ENCODE peak calls at places on chromosomes 11 and 22, in seven cellular contexts. One of them, this sample, is unnamed.
A peak's percentile ranks its signal among the peaks of the same experiment; 100 is the strongest.

GRCh38 chr11:130636672-130637463 is 188.4 kb downstream of the ADAMTS15 start:
- DNase-seq in lung microvascular endothelial cell: peak; percentile 59
- DNase-seq in kidney epithelial cell: peak; percentile 94
- DNase-seq in stimulated activated CD8-positive, alpha-beta memory T cell treated with anti-CD3 and anti-CD28 coated beads, Interleukin-7, amount 100 ng/mL, for 1 hour: no peak
- DNase-seq in NCI-H187 treated with DMSO at 0.1 percent for 48 hours: no peak
- DNase-seq in HFFc6: peak; percentile 85
- DNase-seq in posterior cingulate gyrus: no peak
- DNase-seq in this sample: no peak

GRCh38 chr22:48081281-48081680 is 1318.8 kb downstream of the TBC1D22A start:
- DNase-seq in lung microvascular endothelial cell: no peak
- DNase-seq in kidney epithelial cell: no peak
- DNase-seq in stimulated activated CD8-positive, alpha-beta memory T cell treated with anti-CD3 and anti-CD28 coated beads, Interleukin-7, amount 100 ng/mL, for 1 hour: no peak
- DNase-seq in NCI-H187 treated with DMSO at 0.1 percent for 48 hours: no peak
- DNase-seq in HFFc6: no peak
- DNase-seq in posterior cingulate gyrus: no peak
- DNase-seq in this sample: no peak

GRCh38 chr11:133582731-133583130 is 50.4 kb upstream of the OPCML start:
- DNase-seq in lung microvascular endothelial cell: no peak
- DNase-seq in kidney epithelial cell: no peak
- DNase-seq in stimulated activated CD8-positive, alpha-beta memory T cell treated with anti-CD3 and anti-CD28 coated beads, Interleukin-7, amount 100 ng/mL, for 1 hour: no peak
- DNase-seq in NCI-H187 treated with DMSO at 0.1 percent for 48 hours: no peak
- DNase-seq in HFFc6: no peak
- DNase-seq in posterior cingulate gyrus: no peak
- DNase-seq in this sample: no peak

GRCh38 chr11:2482745-2483144 is 37.9 kb downstream of the KCNQ1 start:
- DNase-seq in lung microvascular endothelial cell: no peak
- DNase-seq in kidney epithelial cell: no peak
- DNase-seq in stimulated activated CD8-positive, alpha-beta memory T cell treated with anti-CD3 and anti-CD28 coated beads, Interleukin-7, amount 100 ng/mL, for 1 hour: no peak
- DNase-seq in NCI-H187 treated with DMSO at 0.1 percent for 48 hours: no peak
- DNase-seq in HFFc6: no peak
- DNase-seq in posterior cingulate gyrus: no peak
- DNase-seq in this sample: no peak

GRCh38 chr11:34313099-34313517 is 44.7 kb downstream of the ABTB2 start:
- DNase-seq in lung microvascular endothelial cell: no peak
- DNase-seq in kidney epithelial cell: no peak
- DNase-seq in stimulated activated CD8-positive, alpha-beta memory T cell treated with anti-CD3 and anti-CD28 coated beads, Interleukin-7, amount 100 ng/mL, for 1 hour: no peak
- DNase-seq in NCI-H187 treated with DMSO at 0.1 percent for 48 hours: no peak
- DNase-seq in HFFc6: no peak
- DNase-seq in posterior cingulate gyrus: no peak
- DNase-seq in this sample: no peak

GRCh38 chr11:78331711-78332110 is 85.9 kb downstream of the GAB2 start:
- DNase-seq in lung microvascular endothelial cell: peak; percentile 45
- DNase-seq in kidney epithelial cell: no peak
- DNase-seq in stimulated activated CD8-positive, alpha-beta memory T cell treated with anti-CD3 and anti-CD28 coated beads, Interleukin-7, amount 100 ng/mL, for 1 hour: no peak
- DNase-seq in NCI-H187 treated with DMSO at 0.1 percent for 48 hours: no peak
- DNase-seq in HFFc6: no peak
- DNase-seq in posterior cingulate gyrus: no peak
- DNase-seq in this sample: no peak

GRCh38 chr11:11075515-11076171 is 217.8 kb upstream of the ZBED5 start:
- DNase-seq in lung microvascular endothelial cell: no peak
- DNase-seq in kidney epithelial cell: no peak
- DNase-seq in stimulated activated CD8-positive, alpha-beta memory T cell treated with anti-CD3 and anti-CD28 coated beads, Interleukin-7, amount 100 ng/mL, for 1 hour: no peak
- DNase-seq in NCI-H187 treated with DMSO at 0.1 percent for 48 hours: no peak
- DNase-seq in HFFc6: no peak
- DNase-seq in posterior cingulate gyrus: no peak
- DNase-seq in this sample: no peak

GRCh38 chr11:119153049-119153818 is 4.4 kb downstream of the ABCG4 start:
- DNase-seq in lung microvascular endothelial cell: peak; percentile 13
- DNase-seq in kidney epithelial cell: no peak
- DNase-seq in stimulated activated CD8-positive, alpha-beta memory T cell treated with anti-CD3 and anti-CD28 coated beads, Interleukin-7, amount 100 ng/mL, for 1 hour: no peak
- DNase-seq in NCI-H187 treated with DMSO at 0.1 percent for 48 hours: no peak
- DNase-seq in HFFc6: no peak
- DNase-seq in posterior cingulate gyrus: no peak
- DNase-seq in this sample: no peak

GRCh38 chr11:82807646-82808045 is 74.0 kb upstream of the FAM181B start:
- DNase-seq in lung microvascular endothelial cell: no peak
- DNase-seq in kidney epithelial cell: no peak
- DNase-seq in stimulated activated CD8-positive, alpha-beta memory T cell treated with anti-CD3 and anti-CD28 coated beads, Interleukin-7, amount 100 ng/mL, for 1 hour: no peak
- DNase-seq in NCI-H187 treated with DMSO at 0.1 percent for 48 hours: no peak
- DNase-seq in HFFc6: no peak
- DNase-seq in posterior cingulate gyrus: no peak
- DNase-seq in this sample: no peak

GRCh38 chr11:45102361-45102809 is 44.1 kb upstream of the PRDM11 start:
- DNase-seq in lung microvascular endothelial cell: no peak
- DNase-seq in kidney epithelial cell: no peak
- DNase-seq in stimulated activated CD8-positive, alpha-beta memory T cell treated with anti-CD3 and anti-CD28 coated beads, Interleukin-7, amount 100 ng/mL, for 1 hour: no peak
- DNase-seq in NCI-H187 treated with DMSO at 0.1 percent for 48 hours: no peak
- DNase-seq in HFFc6: no peak
- DNase-seq in posterior cingulate gyrus: no peak
- DNase-seq in this sample: no peak

GRCh38 chr11:118340437-118340836 is 2.1 kb downstream of the CD3D start:
- DNase-seq in lung microvascular endothelial cell: no peak
- DNase-seq in kidney epithelial cell: no peak
- DNase-seq in stimulated activated CD8-positive, alpha-beta memory T cell treated with anti-CD3 and anti-CD28 coated beads, Interleukin-7, amount 100 ng/mL, for 1 hour: no peak
- DNase-seq in NCI-H187 treated with DMSO at 0.1 percent for 48 hours: no peak
- DNase-seq in HFFc6: no peak
- DNase-seq in posterior cingulate gyrus: no peak
- DNase-seq in this sample: no peak

GRCh38 chr22:37775785-37776638 is 31.7 kb upstream of the GCAT start:
- DNase-seq in lung microvascular endothelial cell: no peak
- DNase-seq in kidney epithelial cell: no peak
- DNase-seq in stimulated activated CD8-positive, alpha-beta memory T cell treated with anti-CD3 and anti-CD28 coated beads, Interleukin-7, amount 100 ng/mL, for 1 hour: no peak
- DNase-seq in NCI-H187 treated with DMSO at 0.1 percent for 48 hours: no peak
- DNase-seq in HFFc6: peak; percentile 90
- DNase-seq in posterior cingulate gyrus: no peak
- DNase-seq in this sample: no peak

GRCh38 chr22:34437140-34437539 is 516.9 kb upstream of the LARGE1 start:
- DNase-seq in lung microvascular endothelial cell: no peak
- DNase-seq in kidney epithelial cell: no peak
- DNase-seq in stimulated activated CD8-positive, alpha-beta memory T cell treated with anti-CD3 and anti-CD28 coated beads, Interleukin-7, amount 100 ng/mL, for 1 hour: no peak
- DNase-seq in NCI-H187 treated with DMSO at 0.1 percent for 48 hours: no peak
- DNase-seq in HFFc6: no peak
- DNase-seq in posterior cingulate gyrus: no peak
- DNase-seq in this sample: no peak

GRCh38 chr11:132456735-132457328 is 1075.5 kb downstream of the OPCML start:
- DNase-seq in lung microvascular endothelial cell: no peak
- DNase-seq in kidney epithelial cell: no peak
- DNase-seq in stimulated activated CD8-positive, alpha-beta memory T cell treated with anti-CD3 and anti-CD28 coated beads, Interleukin-7, amount 100 ng/mL, for 1 hour: no peak
- DNase-seq in NCI-H187 treated with DMSO at 0.1 percent for 48 hours: peak; percentile 41
- DNase-seq in HFFc6: no peak
- DNase-seq in posterior cingulate gyrus: no peak
- DNase-seq in this sample: no peak

GRCh38 chr11:93922830-93923229 is 72.4 kb upstream of the VSTM5 start:
- DNase-seq in lung microvascular endothelial cell: no peak
- DNase-seq in kidney epithelial cell: no peak
- DNase-seq in stimulated activated CD8-positive, alpha-beta memory T cell treated with anti-CD3 and anti-CD28 coated beads, Interleukin-7, amount 100 ng/mL, for 1 hour: no peak
- DNase-seq in NCI-H187 treated with DMSO at 0.1 percent for 48 hours: no peak
- DNase-seq in HFFc6: no peak
- DNase-seq in posterior cingulate gyrus: no peak
- DNase-seq in this sample: no peak

GRCh38 chr11:117584056-117584830 is 212.8 kb downstream of the DSCAML1 start:
- DNase-seq in lung microvascular endothelial cell: no peak
- DNase-seq in kidney epithelial cell: no peak
- DNase-seq in stimulated activated CD8-positive, alpha-beta memory T cell treated with anti-CD3 and anti-CD28 coated beads, Interleukin-7, amount 100 ng/mL, for 1 hour: no peak
- DNase-seq in NCI-H187 treated with DMSO at 0.1 percent for 48 hours: no peak
- DNase-seq in HFFc6: peak; percentile 2
- DNase-seq in posterior cingulate gyrus: no peak
- DNase-seq in this sample: no peak

GRCh38 chr11:131867457-131868257 is 497.2 kb downstream of the NTM start:
- DNase-seq in lung microvascular endothelial cell: peak; percentile 69
- DNase-seq in kidney epithelial cell: peak; percentile 51
- DNase-seq in stimulated activated CD8-positive, alpha-beta memory T cell treated with anti-CD3 and anti-CD28 coated beads, Interleukin-7, amount 100 ng/mL, for 1 hour: no peak
- DNase-seq in NCI-H187 treated with DMSO at 0.1 percent for 48 hours: peak; percentile 17
- DNase-seq in HFFc6: peak; percentile 78
- DNase-seq in posterior cingulate gyrus: peak; percentile 96
- DNase-seq in this sample: peak; percentile 38

GRCh38 chr11:68582416-68583046 is 101.8 kb upstream of the GAL start:
- DNase-seq in lung microvascular endothelial cell: no peak
- DNase-seq in kidney epithelial cell: no peak
- DNase-seq in stimulated activated CD8-positive, alpha-beta memory T cell treated with anti-CD3 and anti-CD28 coated beads, Interleukin-7, amount 100 ng/mL, for 1 hour: no peak
- DNase-seq in NCI-H187 treated with DMSO at 0.1 percent for 48 hours: no peak
- DNase-seq in HFFc6: no peak
- DNase-seq in posterior cingulate gyrus: no peak
- DNase-seq in this sample: no peak

GRCh38 chr11:120031156-120031555 is 106.8 kb downstream of the TRIM29 start:
- DNase-seq in lung microvascular endothelial cell: no peak
- DNase-seq in kidney epithelial cell: no peak
- DNase-seq in stimulated activated CD8-positive, alpha-beta memory T cell treated with anti-CD3 and anti-CD28 coated beads, Interleukin-7, amount 100 ng/mL, for 1 hour: no peak
- DNase-seq in NCI-H187 treated with DMSO at 0.1 percent for 48 hours: no peak
- DNase-seq in HFFc6: no peak
- DNase-seq in posterior cingulate gyrus: no peak
- DNase-seq in this sample: no peak

GRCh38 chr11:14362613-14363012 is 3.6 kb upstream of the RRAS2 start:
- DNase-seq in lung microvascular endothelial cell: no peak
- DNase-seq in kidney epithelial cell: no peak
- DNase-seq in stimulated activated CD8-positive, alpha-beta memory T cell treated with anti-CD3 and anti-CD28 coated beads, Interleukin-7, amount 100 ng/mL, for 1 hour: no peak
- DNase-seq in NCI-H187 treated with DMSO at 0.1 percent for 48 hours: no peak
- DNase-seq in HFFc6: no peak
- DNase-seq in posterior cingulate gyrus: no peak
- DNase-seq in this sample: no peak

GRCh38 chr11:125448136-125448535 is 47.9 kb downstream of the FEZ1 start:
- DNase-seq in lung microvascular endothelial cell: no peak
- DNase-seq in kidney epithelial cell: no peak
- DNase-seq in stimulated activated CD8-positive, alpha-beta memory T cell treated with anti-CD3 and anti-CD28 coated beads, Interleukin-7, amount 100 ng/mL, for 1 hour: no peak
- DNase-seq in NCI-H187 treated with DMSO at 0.1 percent for 48 hours: no peak
- DNase-seq in HFFc6: peak; percentile 28
- DNase-seq in posterior cingulate gyrus: no peak
- DNase-seq in this sample: no peak

GRCh38 chr11:91296628-91297027 is 928.0 kb upstream of the FAT3 start:
- DNase-seq in lung microvascular endothelial cell: no peak
- DNase-seq in kidney epithelial cell: no peak
- DNase-seq in stimulated activated CD8-positive, alpha-beta memory T cell treated with anti-CD3 and anti-CD28 coated beads, Interleukin-7, amount 100 ng/mL, for 1 hour: no peak
- DNase-seq in NCI-H187 treated with DMSO at 0.1 percent for 48 hours: no peak
- DNase-seq in HFFc6: no peak
- DNase-seq in posterior cingulate gyrus: no peak
- DNase-seq in this sample: no peak

GRCh38 chr11:65506770-65507485 is 8.1 kb downstream of the MALAT1 start:
- DNase-seq in lung microvascular endothelial cell: peak; percentile 88
- DNase-seq in kidney epithelial cell: no peak
- DNase-seq in stimulated activated CD8-positive, alpha-beta memory T cell treated with anti-CD3 and anti-CD28 coated beads, Interleukin-7, amount 100 ng/mL, for 1 hour: no peak
- DNase-seq in NCI-H187 treated with DMSO at 0.1 percent for 48 hours: no peak
- DNase-seq in HFFc6: peak; percentile 92
- DNase-seq in posterior cingulate gyrus: peak; percentile 75
- DNase-seq in this sample: no peak

GRCh38 chr11:43789700-43790443 is 90.8 kb upstream of the ALKBH3 start:
- DNase-seq in lung microvascular endothelial cell: no peak
- DNase-seq in kidney epithelial cell: peak; percentile 62
- DNase-seq in stimulated activated CD8-positive, alpha-beta memory T cell treated with anti-CD3 and anti-CD28 coated beads, Interleukin-7, amount 100 ng/mL, for 1 hour: no peak
- DNase-seq in NCI-H187 treated with DMSO at 0.1 percent for 48 hours: no peak
- DNase-seq in HFFc6: peak; percentile 72
- DNase-seq in posterior cingulate gyrus: peak; percentile 39
- DNase-seq in this sample: no peak

GRCh38 chr22:29002603-29003002 is 59.0 kb downstream of the C22orf31 start:
- DNase-seq in lung microvascular endothelial cell: no peak
- DNase-seq in kidney epithelial cell: no peak
- DNase-seq in stimulated activated CD8-positive, alpha-beta memory T cell treated with anti-CD3 and anti-CD28 coated beads, Interleukin-7, amount 100 ng/mL, for 1 hour: no peak
- DNase-seq in NCI-H187 treated with DMSO at 0.1 percent for 48 hours: no peak
- DNase-seq in HFFc6: no peak
- DNase-seq in posterior cingulate gyrus: no peak
- DNase-seq in this sample: no peak

GRCh38 chr11:9754041-9754471 is 90.2 kb downstream of the SWAP70 start:
- DNase-seq in lung microvascular endothelial cell: no peak
- DNase-seq in kidney epithelial cell: no peak
- DNase-seq in stimulated activated CD8-positive, alpha-beta memory T cell treated with anti-CD3 and anti-CD28 coated beads, Interleukin-7, amount 100 ng/mL, for 1 hour: no peak
- DNase-seq in NCI-H187 treated with DMSO at 0.1 percent for 48 hours: no peak
- DNase-seq in HFFc6: no peak
- DNase-seq in posterior cingulate gyrus: no peak
- DNase-seq in this sample: no peak

GRCh38 chr22:50443801-50444625 is 30.8 kb downstream of the SBF1 start:
- DNase-seq in lung microvascular endothelial cell: no peak
- DNase-seq in kidney epithelial cell: no peak
- DNase-seq in stimulated activated CD8-positive, alpha-beta memory T cell treated with anti-CD3 and anti-CD28 coated beads, Interleukin-7, amount 100 ng/mL, for 1 hour: no peak
- DNase-seq in NCI-H187 treated with DMSO at 0.1 percent for 48 hours: no peak
- DNase-seq in HFFc6: no peak
- DNase-seq in posterior cingulate gyrus: no peak
- DNase-seq in this sample: no peak

GRCh38 chr11:33722579-33723234 is 13.5 kb downstream of the CD59 start:
- DNase-seq in lung microvascular endothelial cell: peak; percentile 58
- DNase-seq in kidney epithelial cell: no peak
- DNase-seq in stimulated activated CD8-positive, alpha-beta memory T cell treated with anti-CD3 and anti-CD28 coated beads, Interleukin-7, amount 100 ng/mL, for 1 hour: no peak
- DNase-seq in NCI-H187 treated with DMSO at 0.1 percent for 48 hours: no peak
- DNase-seq in HFFc6: peak; percentile 88
- DNase-seq in posterior cingulate gyrus: no peak
- DNase-seq in this sample: no peak

GRCh38 chr11:122317337-122317736 is 201.3 kb upstream of the BLID start:
- DNase-seq in lung microvascular endothelial cell: no peak
- DNase-seq in kidney epithelial cell: no peak
- DNase-seq in stimulated activated CD8-positive, alpha-beta memory T cell treated with anti-CD3 and anti-CD28 coated beads, Interleukin-7, amount 100 ng/mL, for 1 hour: no peak
- DNase-seq in NCI-H187 treated with DMSO at 0.1 percent for 48 hours: no peak
- DNase-seq in HFFc6: peak; percentile 2
- DNase-seq in posterior cingulate gyrus: no peak
- DNase-seq in this sample: no peak